ENCODE peak calls at places on chromosomes 2 and 18, in seven cellular contexts. L, X, F, O, G, I and E are unnamed samples.

GRCh38 chr2:220533485-220533884 is 906.1 kb downstream of the SLC4A3 start:
- DNase-seq in L (no peak), X (peak), F (no peak), O (no peak), G (peak), I (peak), E (no peak)

GRCh38 chr2:29114841-29115609 is at the start of gene CLIP4:
- DNase-seq in L (no peak), X (no peak), F (peak), O (peak), G (no peak), I (peak), E (peak)

GRCh38 chr2:42446503-42447271 is 47.1 kb downstream of the KCNG3 start:
- DNase-seq in L (no peak), X (no peak), F (no peak), O (no peak), G (no peak), I (no peak), E (no peak)

GRCh38 chr2:83859553-83859952 is 599.5 kb downstream of the SUCLG1 start:
- DNase-seq in L (no peak), X (no peak), F (no peak), O (no peak), G (no peak), I (no peak), E (no peak)

GRCh38 chr2:70789304-70790078 is 952 bp downstream of the FIGLA start:
- DNase-seq in L (peak), X (no peak), F (peak), O (peak), G (peak), I (peak), E (no peak)

GRCh38 chr2:20422679-20423271 is 24.1 kb upstream of the RHOB start:
- DNase-seq in L (peak), X (no peak), F (no peak), O (peak), G (peak), I (peak), E (no peak)

GRCh38 chr2:101124684-101125366 is 26.4 kb downstream of the TBC1D8 start:
- DNase-seq in L (no peak), X (no peak), F (no peak), O (no peak), G (peak), I (no peak), E (no peak)

GRCh38 chr2:29767606-29768335 is 153.6 kb downstream of the ALK start:
- DNase-seq in L (no peak), X (no peak), F (no peak), O (no peak), G (no peak), I (no peak), E (no peak)

GRCh38 chr2:186884585-186884984 is 35.6 kb upstream of the ZSWIM2 start:
- DNase-seq in L (peak), X (no peak), F (no peak), O (no peak), G (no peak), I (peak), E (no peak)

GRCh38 chr2:241018051-241018891 is 19.9 kb downstream of the SNED1 start:
- DNase-seq in L (no peak), X (no peak), F (no peak), O (peak), G (no peak), I (no peak), E (no peak)

GRCh38 chr2:231204581-231204980 is 6.2 kb downstream of the ARMC9 start:
- DNase-seq in L (no peak), X (no peak), F (no peak), O (no peak), G (no peak), I (no peak), E (no peak)

GRCh38 chr2:148259674-148260073 is 238.8 kb downstream of the MBD5 start:
- DNase-seq in L (no peak), X (no peak), F (no peak), O (no peak), G (no peak), I (no peak), E (no peak)

GRCh38 chr2:24435391-24436316 is 55.4 kb upstream of the NCOA1 start:
- DNase-seq in L (no peak), X (no peak), F (no peak), O (no peak), G (no peak), I (peak), E (no peak)

GRCh38 chr2:222904557-222905258 is 43.9 kb downstream of the ACSL3 start:
- DNase-seq in L (no peak), X (no peak), F (no peak), O (no peak), G (no peak), I (no peak), E (no peak)

GRCh38 chr2:74427551-74427950 is 6.0 kb downstream of the WDR54 start:
- DNase-seq in L (no peak), X (no peak), F (no peak), O (no peak), G (no peak), I (no peak), E (no peak)

GRCh38 chr2:219449609-219450008 is 15.0 kb downstream of the SPEG start:
- DNase-seq in L (no peak), X (no peak), F (no peak), O (no peak), G (no peak), I (no peak), E (no peak)

GRCh38 chr2:189876271-189876670 is 92.0 kb downstream of the PMS1 start:
- DNase-seq in L (no peak), X (no peak), F (no peak), O (no peak), G (no peak), I (no peak), E (no peak)

GRCh38 chr2:7588295-7588694 is 671.1 kb downstream of the RNF144A start:
- DNase-seq in L (no peak), X (no peak), F (no peak), O (no peak), G (no peak), I (no peak), E (no peak)

GRCh38 chr2:68653538-68653982 is 10.2 kb downstream of the PROKR1 start:
- DNase-seq in L (peak), X (peak), F (peak), O (no peak), G (no peak), I (no peak), E (peak)
- TF ChIP-seq TAF1 in L (no peak), X (no peak), F (no peak), O (no peak), G (no peak), I (no peak), E (no peak)

GRCh38 chr2:85541753-85542457 is 2.9 kb downstream of the MAT2A start:
- DNase-seq in L (no peak), X (no peak), F (no peak), O (no peak), G (no peak), I (no peak), E (no peak)

GRCh38 chr2:85538507-85539360 is at the start of gene MAT2A:
- DNase-seq in L (peak), X (peak), F (peak), O (peak), G (peak), I (peak), E (peak)

GRCh38 chr2:85541262-85541661 is 2.3 kb downstream of the MAT2A start:
- DNase-seq in L (no peak), X (no peak), F (no peak), O (no peak), G (no peak), I (no peak), E (no peak)

GRCh38 chr2:85539361-85540130 is 578 bp downstream of the MAT2A start:
- DNase-seq in L (peak), X (peak), F (peak), O (peak), G (peak), I (peak), E (no peak)

DNA sequence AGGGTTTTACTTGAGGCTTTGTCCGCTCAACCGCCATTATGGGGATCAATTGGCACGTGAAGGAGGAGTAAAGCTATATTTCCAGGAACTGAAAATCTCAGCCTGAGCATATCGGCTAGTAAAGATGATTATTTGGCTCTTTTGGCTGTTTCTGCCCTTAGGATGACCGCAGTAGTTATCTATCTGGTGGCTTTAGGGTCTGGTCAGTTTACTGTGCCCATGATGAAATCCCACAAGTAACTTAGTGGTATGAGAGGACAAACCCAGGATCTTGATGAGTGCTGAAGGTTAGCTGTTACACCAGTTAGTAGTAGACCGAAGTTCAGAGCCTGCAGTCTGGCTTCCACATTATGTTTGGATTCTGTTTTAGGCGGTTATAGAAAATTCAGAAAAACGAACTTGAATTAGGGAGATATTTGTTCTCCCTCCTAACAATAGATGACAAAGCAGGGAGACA is 1.2 kb downstream of the MAT2A start:
- DNase-seq in L (no peak), X (no peak), F (no peak), O (no peak), G (no peak), I (no peak), E (no peak)
- TF ChIP-seq POLR2AphosphoS5 in L (peak), X (peak), F (no peak), O (no peak), G (peak), I (no peak), E (no peak)

DNA sequence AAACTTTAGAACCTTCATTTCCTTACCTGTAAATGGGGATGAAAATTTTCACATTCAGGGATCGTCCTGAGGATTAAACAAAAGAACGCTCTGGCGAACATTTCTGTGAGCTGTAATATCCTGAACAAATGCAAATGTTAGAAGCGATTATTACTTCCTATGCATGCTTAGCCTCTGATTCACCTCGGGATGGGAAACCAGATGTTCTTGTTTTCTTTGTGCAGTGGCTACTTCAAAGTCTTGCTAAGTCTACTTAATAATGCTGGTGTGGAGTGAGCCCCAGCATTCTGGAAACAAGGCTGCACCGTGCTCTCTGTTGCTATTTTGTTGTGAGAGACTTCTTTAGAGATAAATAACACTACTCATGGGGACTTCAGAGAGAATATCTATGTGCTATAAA is 119.1 kb upstream of the PELI1 start:
- DNase-seq in L (no peak), X (no peak), F (no peak), O (no peak), G (no peak), I (no peak), E (no peak)
- TF ChIP-seq TAF1 in L (no peak), X (no peak), F (no peak), O (no peak), G (no peak), I (no peak), E (no peak)

GRCh38 chr18:60804412-60804811 is 431.8 kb upstream of the MC4R start:
- DNase-seq in L (no peak), X (no peak), F (no peak), O (no peak), G (no peak), I (no peak), E (no peak)
- TF ChIP-seq POLR2AphosphoS5 in L (no peak), X (no peak), F (no peak), O (no peak), G (no peak), I (no peak), E (no peak)

GRCh38 chr2:39142904-39143617 is 22.2 kb upstream of the SOS1 start:
- DNase-seq in L (no peak), X (no peak), F (no peak), O (no peak), G (no peak), I (no peak), E (no peak)

GRCh38 chr2:39139511-39140237 is 18.8 kb upstream of the SOS1 start:
- DNase-seq in L (no peak), X (no peak), F (no peak), O (no peak), G (no peak), I (no peak), E (no peak)

GRCh38 chr2:39141346-39142011 is 20.6 kb upstream of the SOS1 start:
- DNase-seq in L (no peak), X (no peak), F (no peak), O (no peak), G (no peak), I (peak), E (no peak)

GRCh38 chr2:39140322-39140847 is 19.5 kb upstream of the SOS1 start:
- DNase-seq in L (no peak), X (no peak), F (no peak), O (no peak), G (peak), I (no peak), E (no peak)

DNA sequence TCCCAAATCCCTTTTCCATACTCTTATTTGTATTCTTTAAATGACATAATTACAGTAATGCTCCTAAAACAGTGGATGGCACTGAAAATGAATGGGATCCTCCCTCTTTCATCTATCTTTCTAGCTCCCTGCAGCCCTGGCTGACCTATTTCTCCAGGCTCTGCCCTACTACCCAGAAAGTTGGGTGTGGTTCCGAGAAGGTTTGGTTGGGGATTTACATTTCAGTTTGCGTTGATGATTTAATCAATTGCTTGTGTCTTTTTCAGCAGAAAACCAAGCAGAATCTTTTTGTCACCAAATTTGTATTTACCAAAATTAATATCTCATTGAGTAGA is 21.1 kb upstream of the SOS1 start:
- DNase-seq in L (peak), X (no peak), F (no peak), O (no peak), G (no peak), I (no peak), E (no peak)
- TF ChIP-seq TAF1 in L (no peak), X (no peak), F (no peak), O (no peak), G (no peak), I (no peak), E (no peak)

GRCh38 chr2:225841314-225841713 is 441.8 kb downstream of the NYAP2 start:
- DNase-seq in L (no peak), X (no peak), F (no peak), O (no peak), G (no peak), I (no peak), E (no peak)

DNA sequence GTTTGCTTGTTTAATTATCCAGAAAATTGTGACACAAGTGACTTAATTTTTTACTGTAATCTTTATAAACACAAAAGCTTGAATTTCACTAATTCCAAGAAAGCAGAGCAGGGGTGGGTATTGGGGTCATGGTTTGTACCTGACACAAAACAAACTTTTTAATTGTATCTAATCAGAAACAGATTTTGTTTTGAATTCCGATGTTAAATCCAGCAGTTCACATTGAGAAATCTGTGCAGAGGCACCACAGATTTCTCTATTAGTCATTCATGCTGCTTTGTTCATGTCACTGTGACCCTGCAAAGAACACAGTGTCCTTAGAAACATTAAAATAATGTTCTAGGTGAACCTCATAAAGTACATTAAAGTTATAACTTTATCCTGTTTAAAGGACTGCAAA is 443.4 kb downstream of the NYAP2 start:
- DNase-seq in L (no peak), X (no peak), F (no peak), O (no peak), G (no peak), I (no peak), E (no peak)
- TF ChIP-seq POLR2AphosphoS5 in L (no peak), X (no peak), F (no peak), O (no peak), G (no peak), I (no peak), E (no peak)

DNA sequence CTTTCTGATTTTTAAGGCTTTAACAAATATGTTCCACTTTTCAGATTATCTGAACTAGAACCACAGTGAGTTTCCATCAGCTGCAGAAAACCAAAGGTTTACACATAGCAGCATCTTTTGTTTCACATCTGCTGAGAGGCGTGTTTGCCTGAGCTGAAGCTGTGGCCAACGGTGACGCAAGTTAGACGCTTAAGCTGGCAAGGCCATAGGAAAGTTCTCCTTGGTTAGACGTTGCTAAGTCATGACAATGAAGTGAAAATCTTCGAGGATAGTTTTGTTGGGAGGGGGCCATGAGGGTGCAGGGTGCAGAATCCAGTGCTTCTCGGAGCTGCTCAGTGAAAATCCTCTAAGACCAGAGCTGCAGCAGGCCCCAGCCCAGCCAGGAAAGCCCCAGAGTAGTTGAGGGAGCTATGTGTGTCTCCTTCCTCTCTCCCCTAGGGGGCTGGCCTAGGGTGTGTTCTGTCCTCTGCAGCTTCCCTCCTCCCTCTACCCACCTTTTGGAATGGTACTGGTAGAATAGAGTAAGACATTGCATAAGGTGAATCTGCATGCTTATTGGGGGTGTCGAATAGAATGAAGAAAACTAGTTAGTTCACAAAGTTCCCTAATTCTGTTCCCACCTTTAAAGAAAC is 105.4 kb downstream of the FHOD3 start:
- DNase-seq in L (no peak), X (no peak), F (no peak), O (no peak), G (no peak), I (no peak), E (no peak)
- TF ChIP-seq TAF1 in L (no peak), X (no peak), F (no peak), O (no peak), G (no peak), I (no peak), E (no peak)